ENCODE peak calls at places on chromosomes 5 and 9, in nine cellular contexts. W is tibial nerve, J is ascending aorta, K is pancreas, H is WERI-Rb-1, G is IMR-90, A is psoas muscle, B is MM.1S, C is PC-3. D is an unnamed sample.

GRCh38 chr5:1753490-1753889 is 46.1 kb downstream of the MRPL36 start:
- DNase-seq in W (no peak), J (no peak), K (no peak), H (no peak), G (no peak), A (no peak), B (no peak), C (no peak), D (no peak)

GRCh38 chr9:123318961-123319421 is 37.0 kb upstream of the CRB2 start:
- DNase-seq in W (no peak), J (no peak), K (no peak), H (no peak), G (no peak), A (no peak), B (no peak), C (no peak), D (no peak)

GRCh38 chr5:150137168-150137957 is 18.3 kb downstream of the PDGFRB start:
- DNase-seq in W (no peak), J (no peak), K (no peak), H (no peak), G (peak), A (no peak), B (no peak), C (no peak), D (no peak)

GRCh38 chr5:131977212-131977604 is 31.7 kb upstream of the MEIKIN start:
- DNase-seq in W (no peak), J (no peak), K (no peak), H (no peak), G (no peak), A (no peak), B (no peak), C (no peak), D (no peak)

GRCh38 chr9:123438821-123439220 is 82.8 kb downstream of the CRB2 start:
- DNase-seq in W (no peak), J (no peak), K (no peak), H (no peak), G (peak), A (no peak), B (no peak), C (no peak), D (peak)

GRCh38 chr5:61397238-61397637 is 65.2 kb downstream of the ZSWIM6 start:
- DNase-seq in W (no peak), J (no peak), K (no peak), H (no peak), G (peak), A (no peak), B (no peak), C (no peak), D (no peak)

GRCh38 chr5:93611900-93612898 is 29.2 kb downstream of the NR2F1 start:
- DNase-seq in W (no peak), J (no peak), K (peak), H (no peak), G (peak), A (no peak), B (no peak), C (peak), D (no peak)

GRCh38 chr5:97929383-97929782 is 746.3 kb upstream of the RIOK2 start:
- DNase-seq in W (no peak), J (no peak), K (no peak), H (no peak), G (peak), A (no peak), B (no peak), C (no peak), D (no peak)

GRCh38 chr5:149405550-149406202 is 26.6 kb upstream of the IL17B start:
- DNase-seq in W (no peak), J (no peak), K (no peak), H (no peak), G (no peak), A (no peak), B (no peak), C (no peak), D (no peak)

GRCh38 chr5:53167836-53168235 is 58.3 kb upstream of the MOCS2 start:
- DNase-seq in W (peak), J (peak), K (no peak), H (no peak), G (peak), A (peak), B (no peak), C (no peak), D (no peak)

GRCh38 chr9:35164711-35165110 is 2.9 kb downstream of the UNC13B start:
- DNase-seq in W (no peak), J (no peak), K (no peak), H (no peak), G (peak), A (no peak), B (no peak), C (peak), D (no peak)

GRCh38 chr5:56179442-56179841 is 53.7 kb downstream of the ANKRD55 start:
- DNase-seq in W (no peak), J (no peak), K (no peak), H (no peak), G (no peak), A (no peak), B (no peak), C (no peak), D (no peak)

GRCh38 chr5:172010278-172010677 is 3.8 kb upstream of the FBXW11 start:
- DNase-seq in W (no peak), J (no peak), K (no peak), H (peak), G (no peak), A (no peak), B (no peak), C (peak), D (no peak)

GRCh38 chr9:137742698-137743097 is 123.9 kb downstream of the EHMT1 start:
- DNase-seq in W (no peak), J (no peak), K (no peak), H (no peak), G (peak), A (no peak), B (no peak), C (no peak), D (no peak)

GRCh38 chr5:77921369-77921768 is 145.2 kb upstream of the TBCA start:
- DNase-seq in W (no peak), J (no peak), K (no peak), H (no peak), G (no peak), A (no peak), B (no peak), C (no peak), D (no peak)

GRCh38 chr9:23308114-23308513 is 517.9 kb downstream of the ELAVL2 start:
- DNase-seq in W (no peak), J (no peak), K (no peak), H (no peak), G (no peak), A (no peak), B (no peak), C (peak), D (no peak)

GRCh38 chr5:134077926-134078580 is 36.4 kb upstream of the TCF7 start:
- DNase-seq in W (no peak), J (no peak), K (no peak), H (no peak), G (no peak), A (no peak), B (no peak), C (no peak), D (no peak)

GRCh38 chr5:123524146-123524545 is 12.2 kb downstream of the CSNK1G3 start:
- DNase-seq in W (no peak), J (no peak), K (no peak), H (no peak), G (no peak), A (no peak), B (no peak), C (no peak), D (no peak)

GRCh38 chr5:54904425-54904824 is 81.0 kb downstream of the ESM1 start:
- DNase-seq in W (no peak), J (no peak), K (no peak), H (no peak), G (peak), A (no peak), B (no peak), C (peak), D (no peak)

DNA sequence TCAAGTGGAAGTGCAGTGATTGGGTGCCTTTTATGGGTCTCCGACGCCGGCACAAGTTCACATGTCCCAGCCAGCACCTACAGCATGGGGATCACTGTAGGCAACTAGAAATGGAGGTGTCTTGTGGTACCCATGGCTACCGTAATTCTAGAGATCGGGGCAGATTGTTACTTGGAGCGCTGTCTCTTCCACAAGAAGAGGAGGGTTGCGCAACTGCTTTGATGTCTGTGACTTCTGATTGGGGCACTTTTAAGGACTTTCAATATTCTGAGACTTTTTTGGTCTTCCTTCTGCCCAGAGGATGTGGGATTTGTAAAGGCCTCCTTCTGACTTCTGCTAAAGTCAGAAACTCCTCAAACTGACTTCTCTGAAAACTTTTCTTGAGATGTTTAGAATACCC is 41.9 kb downstream of the GLRX start:
- DNase-seq in W (no peak), J (no peak), K (no peak), H (no peak), G (no peak), A (no peak), B (no peak), C (no peak), D (no peak)
- H3K27ac ChIP-seq in W (peak), J (peak), K (no peak), H (no peak), G (peak), A (peak), B (no peak), C (no peak), D (no peak)

DNA sequence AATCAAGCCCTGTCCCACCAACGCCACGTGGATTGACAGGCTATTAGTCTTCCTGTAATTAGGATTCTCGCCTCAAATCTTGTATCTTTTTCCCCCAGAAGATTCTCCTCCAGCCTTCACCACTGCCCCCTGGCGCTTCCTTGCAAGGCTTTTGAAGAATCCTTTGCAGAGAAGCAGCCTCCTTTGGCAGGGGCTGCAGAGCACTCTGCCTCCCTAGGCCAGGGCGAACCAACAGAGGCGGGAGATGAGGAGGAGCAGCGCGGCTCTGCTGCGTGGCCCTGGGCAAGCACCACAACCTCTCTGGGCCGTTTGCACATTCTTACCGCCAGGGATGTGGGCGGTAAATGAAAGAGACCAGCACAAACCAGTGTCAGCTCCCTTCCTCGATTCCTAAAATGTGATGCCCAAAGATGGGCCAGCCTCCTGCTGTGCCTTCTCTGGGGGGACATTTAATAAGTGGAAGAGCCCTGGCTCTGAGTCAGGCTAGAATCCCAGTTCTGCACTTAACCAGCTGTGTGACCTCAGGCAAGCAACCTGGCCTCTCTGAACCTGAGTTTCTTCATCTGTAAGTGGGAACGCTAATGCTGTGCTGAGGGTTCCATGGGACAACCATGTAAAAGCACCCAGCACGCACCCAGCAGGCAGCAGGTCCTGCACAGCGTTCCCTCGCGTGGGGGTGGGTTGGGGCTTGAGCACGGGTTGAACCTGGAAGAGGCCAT is 128.6 kb downstream of the KCNIP1 start:
- DNase-seq in W (no peak), J (no peak), K (no peak), H (no peak), G (no peak), A (no peak), B (no peak), C (no peak), D (no peak)
- H3K4me3 ChIP-seq in W (no peak), J (peak), K (no peak), H (no peak), G (no peak), A (peak), B (peak), C (peak), D (peak)

GRCh38 chr9:29511680-29512079 is 1938.4 kb upstream of the C9orf72 start:
- DNase-seq in W (no peak), J (no peak), K (no peak), H (peak), G (no peak), A (no peak), B (no peak), C (no peak), D (peak)

GRCh38 chr9:29514336-29514735 is 1941.1 kb upstream of the C9orf72 start:
- DNase-seq in W (no peak), J (no peak), K (peak), H (peak), G (no peak), A (no peak), B (no peak), C (no peak), D (no peak)

DNA sequence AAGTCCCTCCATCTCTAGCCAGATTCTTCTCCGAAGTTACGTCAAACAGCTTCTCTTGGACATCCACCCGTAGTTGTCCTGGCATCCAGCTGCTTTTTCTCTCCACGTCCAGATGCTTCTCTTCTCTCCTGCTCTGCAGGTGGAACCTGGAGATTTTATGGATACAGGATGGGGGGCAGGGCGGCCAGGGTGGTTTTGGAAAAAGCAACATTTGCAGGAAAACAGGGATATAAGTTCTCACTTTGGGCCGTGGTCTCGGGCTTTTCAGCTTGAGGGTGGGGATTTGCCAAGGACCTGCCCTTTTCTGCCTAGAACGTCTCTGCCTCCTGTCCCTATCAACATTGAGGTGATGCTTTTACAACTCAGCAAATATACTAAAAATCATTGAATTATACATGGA is 1941.6 kb upstream of the C9orf72 start:
- DNase-seq in W (no peak), J (no peak), K (no peak), H (no peak), G (no peak), A (no peak), B (no peak), C (no peak), D (no peak)
- H3K27ac ChIP-seq in W (no peak), J (no peak), K (no peak), H (no peak), G (no peak), A (no peak), B (no peak), C (no peak), D (no peak)

GRCh38 chr9:131236161-131236560 is 40.1 kb downstream of the FAM78A start:
- DNase-seq in W (no peak), J (no peak), K (no peak), H (no peak), G (no peak), A (no peak), B (no peak), C (no peak), D (no peak)

GRCh38 chr9:131234799-131235479 is 41.4 kb downstream of the FAM78A start:
- DNase-seq in W (no peak), J (no peak), K (no peak), H (no peak), G (no peak), A (no peak), B (no peak), C (no peak), D (no peak)

GRCh38 chr9:131235480-131235851 is 40.8 kb downstream of the FAM78A start:
- DNase-seq in W (no peak), J (no peak), K (no peak), H (no peak), G (no peak), A (no peak), B (no peak), C (no peak), D (no peak)

GRCh38 chr9:131233989-131234388 is 42.3 kb downstream of the FAM78A start:
- DNase-seq in W (no peak), J (no peak), K (no peak), H (no peak), G (no peak), A (no peak), B (no peak), C (no peak), D (no peak)

DNA sequence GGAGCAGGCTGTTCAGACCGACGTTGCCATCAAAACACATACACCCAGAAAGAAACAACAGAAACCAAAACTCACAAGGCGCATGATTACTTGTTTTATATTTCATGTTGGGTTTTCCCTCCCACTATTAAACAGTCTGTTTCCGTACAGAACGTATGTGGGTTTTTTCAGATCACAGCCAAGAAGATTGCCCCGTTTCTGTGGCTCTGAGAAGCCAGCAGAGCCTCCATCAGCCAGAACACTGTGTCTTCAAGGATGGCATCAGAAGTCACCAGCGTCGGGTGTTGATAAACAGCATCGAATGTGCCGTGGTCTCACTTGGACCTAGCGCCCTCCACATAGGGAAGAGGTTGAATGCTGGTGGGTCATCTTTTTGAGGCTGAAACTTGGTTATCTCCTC is 42.8 kb downstream of the FAM78A start:
- DNase-seq in W (no peak), J (no peak), K (no peak), H (no peak), G (no peak), A (no peak), B (no peak), C (no peak), D (no peak)
- H3K4me3 ChIP-seq in W (no peak), J (no peak), K (no peak), H (no peak), G (no peak), A (no peak), B (no peak), C (no peak), D (no peak)